ENCODE peak calls at places on chromosomes 11 and 22, in seven cellular contexts. M, N, V, Y, S, R and Z are unnamed samples.
A peak's percentile ranks its signal among the peaks of the same experiment; 100 is the strongest.

GRCh38 chr11:64289011-64289564 is 2.0 kb upstream of the KCNK4 start:
- DNase-seq in M (no peak), N (no peak), V (no peak), Y (no peak), S (no peak), R (no peak), Z (no peak)

GRCh38 chr11:93474122-93474521 is 69.1 kb downstream of the SMCO4 start:
- DNase-seq in M (no peak), N (no peak), V (no peak), Y (no peak), S (no peak), R (no peak), Z (no peak)

GRCh38 chr11:17511571-17511970 is 32.6 kb downstream of the USH1C start:
- DNase-seq in M (no peak), N (no peak), V (no peak), Y (no peak), S (no peak), R (no peak), Z (no peak)

GRCh38 chr11:100756556-100756955 is 69.5 kb downstream of the ARHGAP42 start:
- DNase-seq in M (no peak), N (no peak), V (no peak), Y (no peak), S (no peak), R (no peak), Z (no peak)

GRCh38 chr11:70472240-70472639 is 73.9 kb downstream of the CTTN start:
- DNase-seq in M (no peak), N (no peak), V (no peak), Y (no peak), S (no peak), R (peak; percentile 22), Z (peak; percentile 35)

GRCh38 chr11:134514354-134514951 is 102.4 kb upstream of the B3GAT1 start:
- DNase-seq in M (peak; percentile 45), N (no peak), V (no peak), Y (peak; percentile 65), S (no peak), R (peak; percentile 56), Z (peak; percentile 33)

GRCh38 chr11:61616443-61616842 is 35.6 kb upstream of the SYT7 start:
- DNase-seq in M (no peak), N (no peak), V (no peak), Y (no peak), S (no peak), R (no peak), Z (no peak)

GRCh38 chr11:103863497-103863896 is 172.9 kb upstream of the DDI1 start:
- DNase-seq in M (no peak), N (no peak), V (no peak), Y (no peak), S (no peak), R (no peak), Z (no peak)

GRCh38 chr11:12027844-12028243 is 19.4 kb upstream of the DKK3 start:
- DNase-seq in M (no peak), N (no peak), V (no peak), Y (no peak), S (no peak), R (no peak), Z (no peak)

GRCh38 chr22:41099036-41099435 is 6.6 kb downstream of the EP300 start:
- DNase-seq in M (no peak), N (no peak), V (no peak), Y (no peak), S (no peak), R (no peak), Z (no peak)

GRCh38 chr11:1401656-1402221 is 12.0 kb downstream of the BRSK2 start:
- DNase-seq in M (peak; percentile 75), N (peak; percentile 66), V (peak; percentile 66), Y (peak; percentile 86), S (peak; percentile 68), R (no peak), Z (no peak)

GRCh38 chr22:22109693-22110466 is 127.3 kb upstream of the TOP3B start:
- DNase-seq in M (no peak), N (no peak), V (no peak), Y (no peak), S (no peak), R (no peak), Z (peak; percentile 20)

GRCh38 chr11:43518407-43519165 is 159.9 kb downstream of the TTC17 start:
- DNase-seq in M (no peak), N (no peak), V (no peak), Y (no peak), S (no peak), R (no peak), Z (no peak)

GRCh38 chr11:43521471-43521870 is 159.1 kb upstream of the HSD17B12 start:
- DNase-seq in M (no peak), N (no peak), V (no peak), Y (no peak), S (no peak), R (no peak), Z (no peak)

GRCh38 chr11:43523632-43524031 is 156.9 kb upstream of the HSD17B12 start:
- DNase-seq in M (no peak), N (no peak), V (no peak), Y (no peak), S (no peak), R (no peak), Z (no peak)
- H3K4me1 ChIP-seq in M (no peaks in the 10 kb centered on the region), N (no peaks in the 10 kb centered on the region), V (no peaks in the 10 kb centered on the region), Y (no peaks in the 10 kb centered on the region), S (no peaks in the 10 kb centered on the region), R (no peaks in the 10 kb centered on the region), Z (no peaks in the 10 kb centered on the region)

GRCh38 chr11:75944515-75944914 is 129.5 kb downstream of the UVRAG start:
- DNase-seq in M (no peak), N (no peak), V (no peak), Y (no peak), S (no peak), R (no peak), Z (no peak)

GRCh38 chr11:75945925-75946324 is 130.9 kb downstream of the UVRAG start:
- DNase-seq in M (no peak), N (no peak), V (no peak), Y (no peak), S (no peak), R (no peak), Z (no peak)

GRCh38 chr11:75946531-75947530 is 131.8 kb downstream of the UVRAG start:
- DNase-seq in M (no peak), N (peak; percentile 32), V (no peak), Y (no peak), S (peak; percentile 9), R (peak; percentile 66), Z (no peak)

GRCh38 chr11:75950141-75950540 is 135.1 kb downstream of the UVRAG start:
- DNase-seq in M (no peak), N (no peak), V (no peak), Y (no peak), S (no peak), R (no peak), Z (no peak)

GRCh38 chr11:75949023-75949672 is 134.1 kb downstream of the UVRAG start:
- DNase-seq in M (no peak), N (no peak), V (no peak), Y (no peak), S (no peak), R (no peak), Z (no peak)
- H3K4me1 ChIP-seq in M (peaks cover 12% of the 10 kb centered on the region), N (peaks cover 11% of the 10 kb centered on the region), V (peaks cover 51% of the 10 kb centered on the region), Y (peaks cover 8% of the 10 kb centered on the region), S (peaks cover 5% of the 10 kb centered on the region), R (no peaks in the 10 kb centered on the region), Z (peaks cover 5% of the 10 kb centered on the region)

GRCh38 chr11:118325283-118325682 is 17.2 kb downstream of the CD3D start:
- DNase-seq in M (no peak), N (no peak), V (no peak), Y (no peak), S (no peak), R (no peak), Z (no peak)

DNA sequence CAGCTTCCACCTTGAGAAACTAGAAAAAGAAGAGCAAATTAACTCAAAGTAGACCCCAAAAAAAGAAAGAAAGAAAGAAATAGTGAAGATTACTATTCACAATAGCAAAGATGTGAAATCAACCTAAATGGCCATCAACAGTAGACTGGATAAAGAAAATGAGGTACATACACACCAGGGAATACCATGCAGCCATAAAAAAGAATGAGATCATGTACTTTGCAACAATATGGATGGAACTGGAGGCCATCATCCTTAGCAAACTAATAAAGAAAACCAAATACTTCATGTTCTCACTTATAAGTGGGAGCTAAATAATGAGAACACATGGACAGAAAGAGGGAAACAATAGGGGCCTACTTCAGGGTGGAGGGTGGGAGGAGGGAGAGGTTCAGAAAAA is 13.8 kb downstream of the CD3D start:
- DNase-seq in M (no peak), N (no peak), V (no peak), Y (no peak), S (no peak), R (no peak), Z (no peak)
- H3K4me1 ChIP-seq in M (no peaks in the 10 kb centered on the region), N (no peaks in the 10 kb centered on the region), V (no peaks in the 10 kb centered on the region), Y (no peaks in the 10 kb centered on the region), S (no peaks in the 10 kb centered on the region), R (no peaks in the 10 kb centered on the region), Z (no peaks in the 10 kb centered on the region)

GRCh38 chr11:14386081-14386480 is 27.1 kb upstream of the RRAS2 start:
- DNase-seq in M (no peak), N (no peak), V (no peak), Y (no peak), S (no peak), R (no peak), Z (no peak)
- H3K4me1 ChIP-seq in M (no peaks in the 10 kb centered on the region), N (no peaks in the 10 kb centered on the region), V (peaks cover 27% of the 10 kb centered on the region), Y (no peaks in the 10 kb centered on the region), S (peaks cover 3% of the 10 kb centered on the region), R (no peaks in the 10 kb centered on the region), Z (peaks cover 6% of the 10 kb centered on the region)